ENCODE peak calls at places on chromosomes 4 and X, in seven cellular contexts. One of them, this sample, is unnamed.

GRCh38 chrX:15605233-15605632 is 4.5 kb upstream of the ACE2 start:
- DNase-seq in K562: no peak
- DNase-seq in prostate gland: no peak
- DNase-seq in H1: no peak
- DNase-seq in GM23338: no peak
- DNase-seq in stomach: no peak
- DNase-seq in upper lobe of left lung: no peak
- DNase-seq in this sample: no peak

GRCh38 chrX:1610166-1610565 is 4.7 kb upstream of the ASMT start:
- DNase-seq in K562: no peak
- DNase-seq in prostate gland: no peak
- DNase-seq in H1: no peak
- DNase-seq in GM23338: no peak
- DNase-seq in stomach: no peak
- DNase-seq in upper lobe of left lung: no peak
- DNase-seq in this sample: no peak

GRCh38 chrX:39261446-39262147 is 460.3 kb downstream of the MID1IP1 start:
- DNase-seq in K562: peak
- DNase-seq in prostate gland: no peak
- DNase-seq in H1: no peak
- DNase-seq in GM23338: peak
- DNase-seq in stomach: no peak
- DNase-seq in upper lobe of left lung: no peak
- DNase-seq in this sample: no peak

GRCh38 chr4:151744614-151745013 is 16.2 kb downstream of the GATB start:
- DNase-seq in K562: peak
- DNase-seq in prostate gland: no peak
- DNase-seq in H1: no peak
- DNase-seq in GM23338: peak
- DNase-seq in stomach: no peak
- DNase-seq in upper lobe of left lung: no peak
- DNase-seq in this sample: no peak

GRCh38 chr4:99179178-99179577 is 35.1 kb upstream of the ADH4 start:
- DNase-seq in K562: no peak
- DNase-seq in prostate gland: no peak
- DNase-seq in H1: no peak
- DNase-seq in GM23338: no peak
- DNase-seq in stomach: no peak
- DNase-seq in upper lobe of left lung: no peak
- DNase-seq in this sample: no peak

GRCh38 chrX:120512627-120513026 is 43.5 kb upstream of the LAMP2 start:
- DNase-seq in K562: no peak
- DNase-seq in prostate gland: no peak
- DNase-seq in H1: no peak
- DNase-seq in GM23338: no peak
- DNase-seq in stomach: no peak
- DNase-seq in upper lobe of left lung: no peak
- DNase-seq in this sample: no peak

GRCh38 chr4:44927361-44928061 is 201.2 kb upstream of the GNPDA2 start:
- DNase-seq in K562: peak
- DNase-seq in prostate gland: no peak
- DNase-seq in H1: no peak
- DNase-seq in GM23338: peak
- DNase-seq in stomach: no peak
- DNase-seq in upper lobe of left lung: no peak
- DNase-seq in this sample: no peak

GRCh38 chrX:123157586-123157985 is 26.5 kb upstream of the GRIA3 start:
- DNase-seq in K562: no peak
- DNase-seq in prostate gland: no peak
- DNase-seq in H1: no peak
- DNase-seq in GM23338: no peak
- DNase-seq in stomach: no peak
- DNase-seq in upper lobe of left lung: no peak
- DNase-seq in this sample: no peak

GRCh38 chr4:26885912-26886274 is 25.3 kb downstream of the STIM2 start:
- DNase-seq in K562: no peak
- DNase-seq in prostate gland: peak
- DNase-seq in H1: no peak
- DNase-seq in GM23338: peak
- DNase-seq in stomach: no peak
- DNase-seq in upper lobe of left lung: peak
- DNase-seq in this sample: no peak

GRCh38 chrX:119393144-119393543 is 6.0 kb upstream of the SLC25A43 start:
- DNase-seq in K562: no peak
- DNase-seq in prostate gland: no peak
- DNase-seq in H1: no peak
- DNase-seq in GM23338: no peak
- DNase-seq in stomach: no peak
- DNase-seq in upper lobe of left lung: no peak
- DNase-seq in this sample: no peak

GRCh38 chr4:79576480-79576803 is 168.4 kb upstream of the GK2 start:
- DNase-seq in K562: no peak
- DNase-seq in prostate gland: no peak
- DNase-seq in H1: no peak
- DNase-seq in GM23338: peak
- DNase-seq in stomach: no peak
- DNase-seq in upper lobe of left lung: no peak
- DNase-seq in this sample: no peak

GRCh38 chr4:88908003-88908402 is 149.0 kb downstream of the FAM13A start:
- DNase-seq in K562: no peak
- DNase-seq in prostate gland: no peak
- DNase-seq in H1: no peak
- DNase-seq in GM23338: no peak
- DNase-seq in stomach: no peak
- DNase-seq in upper lobe of left lung: no peak
- DNase-seq in this sample: no peak

GRCh38 chr4:1201851-1202525 is 29.6 kb upstream of the SPON2 start:
- DNase-seq in K562: no peak
- DNase-seq in prostate gland: no peak
- DNase-seq in H1: no peak
- DNase-seq in GM23338: no peak
- DNase-seq in stomach: peak
- DNase-seq in upper lobe of left lung: peak
- DNase-seq in this sample: peak

GRCh38 chr4:121736735-121737351 is 28.1 kb downstream of the SMIM43 start:
- DNase-seq in K562: peak
- DNase-seq in prostate gland: peak
- DNase-seq in H1: no peak
- DNase-seq in GM23338: peak
- DNase-seq in stomach: no peak
- DNase-seq in upper lobe of left lung: no peak
- DNase-seq in this sample: no peak

GRCh38 chr4:102503301-102503746 is 2.2 kb downstream of the NFKB1 start:
- DNase-seq in K562: no peak
- DNase-seq in prostate gland: no peak
- DNase-seq in H1: no peak
- DNase-seq in GM23338: no peak
- DNase-seq in stomach: no peak
- DNase-seq in upper lobe of left lung: no peak
- DNase-seq in this sample: no peak

GRCh38 chr4:187172340-187172761 is 448.7 kb upstream of the FAT1 start:
- DNase-seq in K562: no peak
- DNase-seq in prostate gland: peak
- DNase-seq in H1: no peak
- DNase-seq in GM23338: no peak
- DNase-seq in stomach: no peak
- DNase-seq in upper lobe of left lung: no peak
- DNase-seq in this sample: no peak

GRCh38 chr4:128583753-128584712 is 225.5 kb upstream of the JADE1 start:
- DNase-seq in K562: no peak
- DNase-seq in prostate gland: no peak
- DNase-seq in H1: no peak
- DNase-seq in GM23338: no peak
- DNase-seq in stomach: peak
- DNase-seq in upper lobe of left lung: no peak
- DNase-seq in this sample: no peak
- TF ChIP-seq POLR2AphosphoS5 in K562: no peak
- TF ChIP-seq POLR2AphosphoS5 in prostate gland: no peak
- TF ChIP-seq POLR2AphosphoS5 in H1: no peak
- TF ChIP-seq POLR2AphosphoS5 in GM23338: no peak
- TF ChIP-seq POLR2AphosphoS5 in stomach: peak
- TF ChIP-seq POLR2AphosphoS5 in upper lobe of left lung: no peak
- TF ChIP-seq POLR2AphosphoS5 in this sample: no peak

GRCh38 chr4:7607156-7607910 is 172.6 kb upstream of the PSAPL1 start:
- DNase-seq in K562: no peak
- DNase-seq in prostate gland: no peak
- DNase-seq in H1: no peak
- DNase-seq in GM23338: no peak
- DNase-seq in stomach: no peak
- DNase-seq in upper lobe of left lung: no peak
- DNase-seq in this sample: no peak

GRCh38 chr4:7610841-7611240 is 176.1 kb upstream of the PSAPL1 start:
- DNase-seq in K562: no peak
- DNase-seq in prostate gland: no peak
- DNase-seq in H1: no peak
- DNase-seq in GM23338: no peak
- DNase-seq in stomach: no peak
- DNase-seq in upper lobe of left lung: no peak
- DNase-seq in this sample: no peak

GRCh38 chr4:7612311-7612710 is 177.6 kb upstream of the PSAPL1 start:
- DNase-seq in K562: no peak
- DNase-seq in prostate gland: no peak
- DNase-seq in H1: no peak
- DNase-seq in GM23338: no peak
- DNase-seq in stomach: no peak
- DNase-seq in upper lobe of left lung: no peak
- DNase-seq in this sample: no peak

GRCh38 chr4:7610062-7610670 is 175.4 kb upstream of the PSAPL1 start:
- DNase-seq in K562: no peak
- DNase-seq in prostate gland: no peak
- DNase-seq in H1: no peak
- DNase-seq in GM23338: no peak
- DNase-seq in stomach: no peak
- DNase-seq in upper lobe of left lung: no peak
- DNase-seq in this sample: no peak

DNA sequence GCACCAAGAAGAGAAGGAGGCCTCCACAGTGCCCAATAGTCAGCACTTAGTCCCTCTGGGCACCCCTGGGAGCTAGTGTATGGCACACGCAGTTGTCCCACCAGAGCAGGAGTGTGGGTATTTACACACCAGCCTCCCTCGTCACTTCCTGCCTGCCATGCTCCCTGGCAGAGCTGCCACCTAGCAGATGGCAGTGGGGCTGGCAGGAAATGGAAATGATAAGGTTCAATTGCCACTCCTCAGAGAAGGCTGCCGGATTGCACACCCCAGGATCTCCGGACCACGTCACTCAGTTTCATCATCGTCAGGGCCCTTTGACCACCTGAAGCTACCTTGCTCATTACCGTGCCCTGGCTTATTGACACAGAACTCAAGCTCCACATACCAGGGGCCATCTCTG is 173.3 kb upstream of the PSAPL1 start:
- DNase-seq in K562: no peak
- DNase-seq in prostate gland: no peak
- DNase-seq in H1: no peak
- DNase-seq in GM23338: no peak
- DNase-seq in stomach: no peak
- DNase-seq in upper lobe of left lung: no peak
- DNase-seq in this sample: no peak
- H3K27ac ChIP-seq in K562: no peak
- H3K27ac ChIP-seq in prostate gland: no peak
- H3K27ac ChIP-seq in H1: no peak
- H3K27ac ChIP-seq in GM23338: no peak
- H3K27ac ChIP-seq in stomach: no peak
- H3K27ac ChIP-seq in upper lobe of left lung: no peak
- H3K27ac ChIP-seq in this sample: no peak

DNA sequence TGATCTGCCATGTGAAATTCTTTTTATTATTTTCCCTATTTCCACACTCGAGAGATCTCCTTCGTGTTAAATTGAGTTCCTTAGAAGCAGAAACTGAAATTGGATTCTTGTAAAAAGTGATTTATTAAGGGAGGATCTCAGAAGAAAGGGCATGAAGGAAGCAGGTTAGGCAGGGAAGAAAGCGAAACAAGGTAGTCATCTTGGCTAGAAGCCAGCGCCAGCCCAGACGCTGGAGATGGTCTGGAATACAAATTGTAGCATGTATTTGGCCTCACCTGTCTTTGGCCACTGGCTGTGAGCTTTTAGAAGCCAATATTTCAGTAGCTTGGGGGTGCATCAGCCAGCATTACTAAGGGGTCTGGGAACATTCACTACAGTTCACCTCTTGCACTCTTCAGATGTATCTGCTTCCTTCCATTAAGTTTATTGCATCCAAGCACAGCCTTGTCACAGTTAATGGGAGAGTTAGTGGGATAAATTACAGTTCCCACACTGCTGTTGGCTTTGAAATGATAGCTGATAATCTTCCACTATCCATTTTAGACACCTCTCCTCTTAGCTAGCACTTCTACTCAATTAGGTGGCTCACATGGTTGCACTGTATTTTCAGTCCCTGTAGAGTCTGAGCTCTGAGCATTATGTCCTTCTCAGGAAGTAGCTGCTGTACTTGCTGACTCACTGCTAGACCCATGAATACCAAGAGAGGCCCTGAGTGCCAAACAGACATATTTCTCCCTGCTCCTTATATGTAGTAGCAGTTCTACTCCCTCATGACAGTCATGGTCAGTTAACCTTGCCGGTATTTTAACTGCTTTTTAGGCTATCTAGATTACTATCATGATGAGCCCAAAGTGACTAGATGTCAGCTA is 14.6 kb downstream of the GRXCR1 start:
- DNase-seq in K562: no peak
- DNase-seq in prostate gland: peak
- DNase-seq in H1: no peak
- DNase-seq in GM23338: no peak
- DNase-seq in stomach: peak
- DNase-seq in upper lobe of left lung: no peak
- DNase-seq in this sample: no peak
- TF ChIP-seq POLR2AphosphoS5 in K562: no peak
- TF ChIP-seq POLR2AphosphoS5 in prostate gland: no peak
- TF ChIP-seq POLR2AphosphoS5 in H1: no peak
- TF ChIP-seq POLR2AphosphoS5 in GM23338: no peak
- TF ChIP-seq POLR2AphosphoS5 in stomach: no peak
- TF ChIP-seq POLR2AphosphoS5 in upper lobe of left lung: no peak
- TF ChIP-seq POLR2AphosphoS5 in this sample: no peak

GRCh38 chrX:107656965-107657364 is 28.7 kb downstream of the PRPS1 start:
- DNase-seq in K562: no peak
- DNase-seq in prostate gland: no peak
- DNase-seq in H1: no peak
- DNase-seq in GM23338: no peak
- DNase-seq in stomach: no peak
- DNase-seq in upper lobe of left lung: no peak
- DNase-seq in this sample: no peak

GRCh38 chrX:107659768-107660167 is 31.5 kb downstream of the PRPS1 start:
- DNase-seq in K562: peak
- DNase-seq in prostate gland: no peak
- DNase-seq in H1: no peak
- DNase-seq in GM23338: peak
- DNase-seq in stomach: no peak
- DNase-seq in upper lobe of left lung: no peak
- DNase-seq in this sample: no peak

GRCh38 chrX:107658660-107659059 is 30.4 kb downstream of the PRPS1 start:
- DNase-seq in K562: no peak
- DNase-seq in prostate gland: no peak
- DNase-seq in H1: no peak
- DNase-seq in GM23338: no peak
- DNase-seq in stomach: no peak
- DNase-seq in upper lobe of left lung: no peak
- DNase-seq in this sample: no peak

GRCh38 chrX:107662824-107663223 is 34.5 kb downstream of the PRPS1 start:
- DNase-seq in K562: no peak
- DNase-seq in prostate gland: no peak
- DNase-seq in H1: no peak
- DNase-seq in GM23338: no peak
- DNase-seq in stomach: no peak
- DNase-seq in upper lobe of left lung: no peak
- DNase-seq in this sample: no peak

GRCh38 chrX:107659286-107659685 is 31.0 kb downstream of the PRPS1 start:
- DNase-seq in K562: no peak
- DNase-seq in prostate gland: no peak
- DNase-seq in H1: no peak
- DNase-seq in GM23338: no peak
- DNase-seq in stomach: no peak
- DNase-seq in upper lobe of left lung: no peak
- DNase-seq in this sample: no peak
- H3K27ac ChIP-seq in K562: no peak
- H3K27ac ChIP-seq in prostate gland: no peak
- H3K27ac ChIP-seq in H1: no peak
- H3K27ac ChIP-seq in GM23338: no peak
- H3K27ac ChIP-seq in stomach: no peak
- H3K27ac ChIP-seq in upper lobe of left lung: no peak
- H3K27ac ChIP-seq in this sample: no peak